ENCODE peak calls at places on chromosome 12, in six cellular contexts. G, J, D, Z, M and X are unnamed samples.

GRCh38 chr12:6644257-6644596 is 3.0 kb downstream of the ACRBP start:
- DNase-seq in D (no peak), M (no peak), Z (peak; percentile 33), G (no peak), J (no peak), X (no peak)

GRCh38 chr12:64790166-64790565 is 31.0 kb upstream of the GNS start:
- DNase-seq in M (no peak), D (no peak), G (no peak), J (no peak), Z (no peak), X (no peak)

GRCh38 chr12:125455556-125455955 is 390.3 kb downstream of the AACS start:
- DNase-seq in G (no peak), J (no peak), Z (no peak), D (no peak), M (no peak), X (no peak)

GRCh38 chr12:958449-959123 is 9.1 kb upstream of the RAD52 start:
- DNase-seq in D (no peak), J (no peak), Z (peak; percentile 1), M (no peak), G (no peak), X (no peak)

GRCh38 chr12:728781-729180 is 23.6 kb upstream of the WNK1 start:
- DNase-seq in D (peak; percentile 31), G (no peak), M (no peak), Z (no peak), J (no peak), X (no peak)

GRCh38 chr12:124715121-124715990 is 147.9 kb upstream of the NCOR2 start:
- DNase-seq in G (no peak), D (no peak), M (no peak), J (no peak), Z (no peak), X (no peak)

GRCh38 chr12:48043771-48044170 is 39.5 kb upstream of the COL2A1 start:
- DNase-seq in D (no peak), Z (no peak), J (no peak), M (no peak), G (no peak), X (no peak)

GRCh38 chr12:104733717-104734175 is 224.3 kb downstream of the SLC41A2 start:
- DNase-seq in M (no peak), D (no peak), G (no peak), J (no peak), Z (no peak), X (no peak)

GRCh38 chr12:132143328-132144071 is 619 bp downstream of the DDX51 start:
- DNase-seq in Z (no peak), M (no peak), D (peak; percentile 44), G (no peak), J (no peak), X (no peak)

GRCh38 chr12:11891350-11892064 is 179.2 kb upstream of the BCL2L14 start:
- DNase-seq in D (no peak), G (no peak), M (no peak), J (no peak), Z (no peak), X (no peak)

GRCh38 chr12:86256169-86256568 is at the start of gene MGAT4C:
- DNase-seq in Z (no peak), G (no peak), D (no peak), M (no peak), J (no peak), X (no peak)

GRCh38 chr12:7161811-7162210 is 27.7 kb upstream of the PEX5 start:
- DNase-seq in D (no peak), Z (no peak), G (no peak), J (no peak), M (no peak), X (no peak)

GRCh38 chr12:30953257-30953656 is 26.7 kb downstream of the TSPAN11 start:
- DNase-seq in Z (no peak), G (no peak), M (no peak), D (no peak), J (no peak), X (no peak)

GRCh38 chr12:103716517-103717196 is 124.4 kb downstream of the NT5DC3 start:
- DNase-seq in G (no peak), M (no peak), D (no peak), J (no peak), Z (no peak), X (no peak)

GRCh38 chr12:20695232-20695631 is at the start of gene SLCO1C1:
- DNase-seq in Z (peak; percentile 35), M (no peak), G (no peak), D (no peak), J (no peak), X (no peak)

GRCh38 chr12:70754330-70754741 is 117.1 kb upstream of the PTPRB start:
- DNase-seq in D (no peak), G (no peak), J (no peak), M (no peak), Z (no peak), X (no peak)

GRCh38 chr12:62816624-62817023 is 118.3 kb downstream of the PPM1H start:
- DNase-seq in M (no peak), J (no peak), G (no peak), D (no peak), Z (no peak), X (no peak)

GRCh38 chr12:52082988-52083637 is 3.6 kb downstream of the SMIM41 start:
- DNase-seq in D (peak; percentile 75), M (no peak), J (peak; percentile 25), Z (peak; percentile 39), G (peak; percentile 87), X (peak; percentile 79)

GRCh38 chr12:54251667-54252284 is 28.1 kb downstream of the CBX5 start:
- DNase-seq in D (peak; percentile 11), G (no peak), J (no peak), Z (peak; percentile 34), M (no peak), X (no peak)

GRCh38 chr12:119225454-119225853 is 46.7 kb downstream of the HSPB8 start:
- DNase-seq in D (no peak), G (no peak), M (no peak), J (no peak), Z (no peak), X (no peak)

GRCh38 chr12:57816001-57816854 is 2.3 kb downstream of the AVIL start:
- DNase-seq in M (no peak), D (no peak), Z (no peak), J (no peak), G (no peak), X (no peak)

GRCh38 chr12:42590324-42590934 is 883 bp upstream of the PRICKLE1 start:
- DNase-seq in Z (no peak), G (no peak), J (no peak), M (no peak), D (no peak), X (no peak)